ENCODE peak calls at places on chromosomes 6 and 20, in four cellular contexts. H, B, R and P are unnamed samples.

GRCh38 chr6:149896491-149896890 is 1.4 kb downstream of the RAET1E start:
- DNase-seq in B (no peak), H (no peak), R (no peak), P (peak; percentile 18)

GRCh38 chr6:161031721-161032495 is 40.3 kb downstream of the MAP3K4 start:
- DNase-seq in H (no peak), R (no peak), B (peak; percentile 18), P (peak; percentile 60)

GRCh38 chr6:37547564-37548061 is 47.9 kb upstream of the CCDC167 start:
- DNase-seq in R (no peak), B (no peak), H (no peak), P (peak; percentile 80)

GRCh38 chr6:32984639-32985389 is 16.4 kb downstream of the BRD2 start:
- DNase-seq in R (peak; percentile 80), H (no peak), B (peak; percentile 84), P (peak; percentile 87)

GRCh38 chr6:33621396-33622388 is 570 bp downstream of the ITPR3 start:
- DNase-seq in B (no peak), R (peak; percentile 82), H (no peak), P (peak; percentile 34)

GRCh38 chr6:37204014-37204751 is 34.2 kb downstream of the PIM1 start:
- DNase-seq in B (peak; percentile 76), R (no peak), H (no peak), P (no peak)

GRCh38 chr6:67909354-67909753 is 725.7 kb upstream of the ADGRB3 start:
- DNase-seq in R (no peak), H (no peak), B (no peak), P (no peak)

GRCh38 chr6:163392533-163392932 is 22.0 kb upstream of the QKI start:
- DNase-seq in R (peak; percentile 45), H (no peak), B (no peak), P (peak; percentile 71)

GRCh38 chr6:15108383-15108715 is 137.5 kb upstream of the JARID2 start:
- DNase-seq in B (no peak), H (no peak), R (no peak), P (no peak)

GRCh38 chr6:357791-358341 is 33.7 kb upstream of the IRF4 start:
- DNase-seq in R (no peak), B (no peak), H (no peak), P (no peak)

GRCh38 chr20:577167-577791 is 32.8 kb downstream of the TCF15 start:
- DNase-seq in H (no peak), B (peak; percentile 70), R (peak; percentile 58), P (peak; percentile 71)

GRCh38 chr6:91149246-91149645 is 562.4 kb upstream of the MAP3K7 start:
- DNase-seq in H (no peak), R (no peak), B (no peak), P (no peak)

GRCh38 chr6:7146079-7146828 is 38.5 kb downstream of the RREB1 start:
- DNase-seq in B (peak; percentile 84), R (no peak), H (no peak), P (peak; percentile 64)

GRCh38 chr6:128241221-128241620 is 279.2 kb downstream of the PTPRK start:
- DNase-seq in R (no peak), B (no peak), H (no peak), P (no peak)

GRCh38 chr20:47989957-47990356 is 204.7 kb upstream of the SULF2 start:
- DNase-seq in H (no peak), R (no peak), B (no peak), P (no peak)

GRCh38 chr20:12327205-12327604 is 409.5 kb downstream of the BTBD3 start:
- DNase-seq in R (no peak), H (no peak), B (no peak), P (no peak)

GRCh38 chr6:131660195-131660594 is 23.1 kb downstream of the ENPP3 start:
- DNase-seq in B (no peak), R (no peak), H (no peak), P (peak; percentile 46)

GRCh38 chr6:85360794-85361642 is 88.9 kb upstream of the NT5E start:
- DNase-seq in B (peak; percentile 43), H (no peak), R (no peak), P (peak; percentile 70)

GRCh38 chr6:143677891-143678737 is at the start of gene PHACTR2:
- DNase-seq in R (peak; percentile 75), H (no peak), B (peak; percentile 76), P (peak; percentile 82)

GRCh38 chr20:40880063-40880715 is 148.4 kb upstream of the TOP1 start:
- DNase-seq in B (no peak), R (no peak), H (peak; percentile 20), P (no peak)

GRCh38 chr20:48595495-48596475 is 232.0 kb downstream of the PREX1 start:
- DNase-seq in B (no peak), H (no peak), R (no peak), P (no peak)

GRCh38 chr6:110097443-110097842 is 82.0 kb downstream of the WASF1 start:
- DNase-seq in R (no peak), H (no peak), B (no peak), P (no peak)

GRCh38 chr6:144190593-144190992 is 40.3 kb downstream of the STX11 start:
- DNase-seq in R (no peak), B (no peak), H (no peak), P (peak; percentile 95)

GRCh38 chr6:56949925-56950495 is 4.9 kb upstream of the BEND6 start:
- DNase-seq in H (no peak), B (no peak), R (no peak), P (peak; percentile 24)

GRCh38 chr6:11188161-11188915 is 44.1 kb downstream of the NEDD9 start:
- DNase-seq in H (no peak), B (peak; percentile 57), R (no peak), P (no peak)

GRCh38 chr6:108074359-108075144 is at the start of gene OSTM1:
- DNase-seq in H (peak; percentile 36), B (peak; percentile 77), R (peak; percentile 98), P (peak; percentile 91)

GRCh38 chr6:108078191-108078590 is 3.6 kb upstream of the OSTM1 start:
- DNase-seq in B (no peak), H (no peak), R (no peak), P (no peak)

GRCh38 chr6:108082539-108082938 is 8.0 kb upstream of the OSTM1 start:
- DNase-seq in R (no peak), H (no peak), B (no peak), P (no peak)

GRCh38 chr6:108083349-108083748 is 8.8 kb upstream of the OSTM1 start:
- DNase-seq in H (no peak), B (no peak), R (no peak), P (no peak)

GRCh38 chr6:108080010-108080780 is 5.7 kb upstream of the OSTM1 start:
- DNase-seq in R (no peak), H (no peak), B (no peak), P (no peak)
- H2AFZ ChIP-seq in R (no peak overlapping the region), H (no peak overlapping the region), B (no peak overlapping the region), P (no peak overlapping the region)

GRCh38 chr6:158145940-158146339 is 22.1 kb downstream of the SERAC1 start:
- DNase-seq in H (no peak), R (no peak), B (no peak), P (no peak)
- TF ChIP-seq MYC in H (no peak), R (no peak), B (no peak), P (no peak)

GRCh38 chr6:2550247-2550646 is 200.5 kb downstream of the MYLK4 start:
- DNase-seq in H (no peak), R (no peak), B (no peak), P (no peak)

GRCh38 chr6:2542858-2543218 is 207.9 kb downstream of the MYLK4 start:
- DNase-seq in B (peak; percentile 77), R (peak; percentile 40), H (peak; percentile 64), P (no peak)

GRCh38 chr6:2542101-2542857 is 208.4 kb downstream of the MYLK4 start:
- DNase-seq in R (no peak), B (no peak), H (no peak), P (no peak)

GRCh38 chr6:2546941-2547716 is 203.6 kb downstream of the MYLK4 start:
- DNase-seq in R (no peak), H (no peak), B (no peak), P (no peak)

GRCh38 chr6:2545351-2545750 is 205.4 kb downstream of the MYLK4 start:
- DNase-seq in H (no peak), B (no peak), R (no peak), P (no peak)
- H2AFZ ChIP-seq in H (no peak overlapping the region), B (no peak overlapping the region), R (no peak overlapping the region), P (no peak overlapping the region)

GRCh38 chr6:158232445-158233213 is 64.5 kb downstream of the GTF2H5 start:
- DNase-seq in H (no peak), R (peak; percentile 74), B (peak; percentile 42), P (peak; percentile 60)
- TF ChIP-seq MYC in H (no peak), R (no peak), B (peak; percentile 87), P (no peak)

DNA sequence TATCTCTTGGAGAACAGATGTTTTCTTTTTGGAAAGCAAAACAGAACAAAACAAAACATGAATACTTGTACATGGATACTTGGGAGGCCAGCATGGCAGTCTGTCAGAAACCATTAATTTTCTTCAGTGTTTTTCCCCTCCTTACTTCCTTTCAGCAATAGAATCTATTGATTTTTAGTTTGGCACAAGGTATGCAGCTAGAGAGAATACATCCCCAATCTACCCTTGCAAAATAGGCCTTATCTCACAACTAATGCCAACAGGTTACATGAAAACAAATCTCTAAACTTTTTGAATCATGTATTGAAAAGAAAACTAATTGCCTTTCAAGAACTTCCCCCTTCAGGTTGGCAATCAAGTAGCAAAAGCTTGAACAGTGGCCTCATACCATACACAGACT is 2.8 kb downstream of the PGK2 start:
- DNase-seq in H (no peak), B (no peak), R (no peak), P (no peak)
- H2AFZ ChIP-seq in H (no peak overlapping the region), B (no peak overlapping the region), R (peak overlapping the region; percentile 93), P (no peak overlapping the region)

DNA sequence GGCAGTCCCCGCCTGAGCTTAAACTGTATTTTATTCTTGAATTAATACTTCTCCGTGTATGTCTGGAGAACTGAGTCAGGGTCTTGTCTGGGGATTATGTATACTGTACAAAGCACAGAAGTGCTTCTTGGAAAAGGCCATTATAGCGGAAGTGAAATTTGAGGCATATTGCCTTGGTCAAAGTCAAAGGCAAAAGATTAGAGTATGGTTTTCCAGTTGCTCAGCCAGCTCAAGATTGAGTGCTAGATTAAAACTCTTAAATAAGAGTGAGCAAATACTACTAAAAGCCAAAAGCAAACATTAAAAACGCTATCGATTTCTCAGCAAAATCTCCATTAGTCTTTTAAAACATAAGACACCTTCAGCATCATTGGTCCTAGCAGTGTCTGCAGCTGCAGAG is 207.7 kb upstream of the MAN1A1 start:
- DNase-seq in R (no peak), B (no peak), H (no peak), P (no peak)
- TF ChIP-seq MYC in R (no peak), B (no peak), H (no peak), P (no peak)

DNA sequence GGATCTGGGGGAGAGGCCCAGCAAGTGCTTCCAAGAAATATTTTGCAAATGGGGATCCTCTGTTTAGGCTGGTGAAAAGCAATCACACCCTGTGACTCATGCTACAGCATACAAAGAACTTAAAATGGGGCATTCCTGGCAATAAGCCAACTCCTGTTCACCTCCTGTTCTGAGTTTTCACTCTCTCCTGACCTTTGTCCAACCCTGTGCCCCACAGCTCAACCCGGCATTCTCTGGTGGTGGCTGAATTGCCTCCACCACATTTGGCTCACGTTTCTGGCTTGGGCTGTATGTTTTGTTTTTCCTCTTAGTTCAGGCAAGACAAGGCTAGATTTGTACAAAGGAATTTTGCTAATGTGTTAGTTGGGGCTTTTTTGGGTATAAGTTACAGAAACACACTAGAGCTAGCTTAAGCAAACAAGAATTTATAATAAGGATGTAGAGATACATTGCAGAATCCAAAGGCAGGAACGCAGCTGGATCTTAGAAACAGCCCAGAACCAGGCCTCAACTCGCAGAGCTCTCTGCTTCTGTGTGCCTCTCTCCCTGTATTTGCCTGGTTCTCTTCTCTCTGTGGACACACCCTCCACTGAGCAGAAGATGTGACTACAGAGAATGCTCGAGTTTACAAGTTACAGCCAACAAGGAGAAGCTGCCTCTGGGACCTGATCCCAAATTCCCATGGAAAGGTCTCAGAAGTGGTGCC is 9.4 kb downstream of the ABCC10 start:
- DNase-seq in R (no peak), H (no peak), B (peak; percentile 97), P (peak; percentile 76)
- H2AFZ ChIP-seq in R (no peak overlapping the region), H (no peak overlapping the region), B (no peak overlapping the region), P (no peak overlapping the region)